ENCODE peak calls at places on chromosomes 12 and 14, in nine cellular contexts. K is HFFc6, C is AG04450, N is neural crest cell, X is Caco-2, S is GM10248, P is mesothelial cell of epicardium, V is GM12865, M is foreskin fibroblast. U is an unnamed sample.

GRCh38 chr12:85424581-85425348 is 144.7 kb downstream of the ALX1 start:
- DNase-seq in V (peak), N (peak), K (no peak), P (no peak), X (peak), C (no peak), M (peak), S (peak), U (no peak)

GRCh38 chr14:20680843-20681347 is 3.5 kb upstream of the RNASE4 start:
- DNase-seq in S (peak), C (no peak), P (no peak), M (no peak), K (no peak), N (no peak), V (no peak), X (no peak), U (no peak)

GRCh38 chr12:89880695-89881350 is 172.2 kb upstream of the ATP2B1 start:
- DNase-seq in K (no peak), N (no peak), P (no peak), S (peak), X (no peak), M (no peak), C (no peak), V (peak), U (no peak)

GRCh38 chr14:41899416-41899815 is 292.7 kb downstream of the LRFN5 start:
- DNase-seq in V (no peak), K (no peak), S (no peak), C (no peak), N (no peak), X (no peak), M (peak), P (no peak), U (no peak)

GRCh38 chr14:77347746-77348145 is 26.9 kb downstream of the GSTZ1 start:
- DNase-seq in V (no peak), M (no peak), X (no peak), N (no peak), K (no peak), S (peak), C (no peak), P (no peak), U (no peak)

GRCh38 chr12:44780221-44780770 is 95.8 kb downstream of the NELL2 start:
- DNase-seq in P (no peak), V (no peak), C (no peak), X (no peak), K (no peak), M (no peak), N (no peak), S (no peak), U (no peak)

GRCh38 chr14:104390221-104390931 is 189.2 kb upstream of the C14orf180 start:
- DNase-seq in P (no peak), K (no peak), M (no peak), V (no peak), X (no peak), S (no peak), C (no peak), N (no peak), U (no peak)

GRCh38 chr14:55356913-55357312 is 54.7 kb downstream of the ATG14 start:
- DNase-seq in M (no peak), V (no peak), S (no peak), N (no peak), X (peak), P (no peak), K (no peak), C (no peak), U (no peak)

GRCh38 chr12:97404549-97404948 is 58.1 kb upstream of the RMST start:
- DNase-seq in P (no peak), S (peak), K (no peak), C (no peak), V (peak), M (no peak), X (peak), N (peak), U (no peak)

GRCh38 chr14:35368993-35369392 is 35.6 kb downstream of the NFKBIA start:
- DNase-seq in S (no peak), K (no peak), N (no peak), C (no peak), P (no peak), M (no peak), V (no peak), X (no peak), U (no peak)

GRCh38 chr12:66036317-66036716 is 94.2 kb downstream of the LLPH start:
- DNase-seq in P (no peak), S (no peak), K (peak), X (no peak), C (peak), V (no peak), N (no peak), M (peak), U (no peak)

GRCh38 chr14:76776306-76777251 is 15.3 kb downstream of the VASH1 start:
- DNase-seq in K (no peak), P (no peak), V (no peak), M (no peak), S (no peak), C (no peak), X (peak), N (peak), U (no peak)

GRCh38 chr12:87813476-87814234 is 215.5 kb downstream of the C12orf50 start:
- DNase-seq in C (peak), P (no peak), X (no peak), M (peak), V (no peak), K (no peak), N (no peak), S (no peak), U (no peak)

GRCh38 chr14:69631509-69631908 is 20.1 kb downstream of the SUSD6 start:
- DNase-seq in P (no peak), K (peak), S (no peak), N (no peak), V (no peak), X (no peak), C (no peak), M (peak), U (no peak)

GRCh38 chr14:72104011-72104613 is 171.9 kb downstream of the RGS6 start:
- DNase-seq in P (no peak), S (peak), K (no peak), V (peak), X (peak), M (no peak), C (no peak), N (peak), U (no peak)

GRCh38 chr12:130768120-130768519 is 52.0 kb upstream of the RIMBP2 start:
- DNase-seq in K (no peak), M (no peak), C (no peak), S (no peak), X (no peak), P (no peak), N (no peak), V (peak), U (no peak)

GRCh38 chr14:24342889-24343288 is 3.1 kb upstream of the RIPK3 start:
- DNase-seq in X (no peak), M (no peak), S (no peak), C (no peak), V (no peak), N (no peak), P (no peak), K (no peak), U (no peak)

GRCh38 chr14:93921001-93921797 is 5.9 kb upstream of the FAM181A start:
- DNase-seq in K (no peak), S (no peak), M (no peak), V (no peak), X (no peak), C (no peak), N (no peak), P (no peak), U (no peak)

GRCh38 chr12:9342614-9343353 is 134.6 kb upstream of the PZP start:
- DNase-seq in N (no peak), X (no peak), P (no peak), K (no peak), S (no peak), C (no peak), M (no peak), V (no peak), U (no peak)

GRCh38 chr12:25694072-25694471 is 141.0 kb upstream of the LMNTD1 start:
- DNase-seq in C (no peak), M (peak), S (no peak), X (no peak), V (no peak), K (peak), N (no peak), P (no peak), U (peak)

GRCh38 chr14:74521756-74522155 is 28.2 kb downstream of the ISCA2 start:
- DNase-seq in C (no peak), N (no peak), X (no peak), P (no peak), K (no peak), M (no peak), V (no peak), S (no peak), U (no peak)

GRCh38 chr12:120709976-120710804 is at the start of gene UNC119B:
- DNase-seq in X (peak), K (peak), C (no peak), N (peak), M (peak), V (peak), S (peak), P (peak), U (no peak)

GRCh38 chr14:59294662-59294992 is 106.2 kb downstream of the DAAM1 start:
- DNase-seq in S (no peak), M (peak), C (no peak), K (no peak), P (no peak), V (no peak), N (no peak), X (no peak), U (no peak)

GRCh38 chr12:107748472-107748871 is 12.5 kb downstream of the PRDM4 start:
- DNase-seq in C (peak), S (no peak), N (no peak), X (no peak), K (peak), V (no peak), P (no peak), M (peak), U (no peak)

GRCh38 chr14:83867871-83868270 is 1662.1 kb upstream of the FLRT2 start:
- DNase-seq in X (no peak), K (no peak), V (no peak), M (peak), C (no peak), N (no peak), P (peak), S (no peak), U (no peak)

GRCh38 chr12:26683443-26683842 is 149.6 kb downstream of the ITPR2 start:
- DNase-seq in S (no peak), M (no peak), X (no peak), P (no peak), C (no peak), N (no peak), K (no peak), V (no peak), U (no peak)

GRCh38 chr12:62600038-62600437 is 133.4 kb downstream of the MON2 start:
- DNase-seq in S (no peak), P (no peak), M (peak), C (no peak), K (peak), V (no peak), X (no peak), N (no peak), U (no peak)

GRCh38 chr14:62179367-62180018 is 417.3 kb downstream of the SNAPC1 start:
- DNase-seq in C (peak), V (peak), M (peak), K (peak), N (peak), P (no peak), S (peak), X (peak), U (no peak)

GRCh38 chr14:69605761-69606160 is 5.6 kb upstream of the SUSD6 start:
- DNase-seq in N (no peak), M (no peak), S (no peak), K (no peak), V (no peak), P (no peak), X (peak), C (no peak), U (no peak)

GRCh38 chr14:101520621-101521305 is 40.5 kb upstream of the DIO3 start:
- DNase-seq in X (no peak), N (no peak), M (peak), P (no peak), V (no peak), S (no peak), C (no peak), K (no peak), U (no peak)

GRCh38 chr12:43795716-43796282 is 10.3 kb downstream of the TWF1 start:
- DNase-seq in N (no peak), M (no peak), C (no peak), V (no peak), S (no peak), P (no peak), K (no peak), X (peak), U (no peak)

GRCh38 chr12:117172168-117172567 is 18.1 kb downstream of the FBXO21 start:
- DNase-seq in N (no peak), C (no peak), S (no peak), P (no peak), M (no peak), V (no peak), X (no peak), K (no peak), U (no peak)

GRCh38 chr12:106062693-106063092 is 76.1 kb downstream of the NUAK1 start:
- DNase-seq in C (no peak), M (no peak), X (no peak), P (no peak), K (no peak), N (no peak), V (no peak), S (no peak), U (no peak)

GRCh38 chr14:68987653-68988036 is 8.5 kb upstream of the ACTN1 start:
- DNase-seq in C (no peak), P (no peak), V (peak), S (no peak), K (no peak), N (no peak), M (no peak), X (peak), U (no peak)

GRCh38 chr12:14892726-14893442 is 7.2 kb upstream of the MGP start:
- DNase-seq in X (peak), S (no peak), M (peak), P (no peak), V (peak), K (peak), C (no peak), N (no peak), U (no peak)
- TF ChIP-seq CTCF in X (peak), S (no peak), M (no peak), P (no peak), V (no peak), K (peak), C (no peak), N (no peak), U (no peak)

DNA sequence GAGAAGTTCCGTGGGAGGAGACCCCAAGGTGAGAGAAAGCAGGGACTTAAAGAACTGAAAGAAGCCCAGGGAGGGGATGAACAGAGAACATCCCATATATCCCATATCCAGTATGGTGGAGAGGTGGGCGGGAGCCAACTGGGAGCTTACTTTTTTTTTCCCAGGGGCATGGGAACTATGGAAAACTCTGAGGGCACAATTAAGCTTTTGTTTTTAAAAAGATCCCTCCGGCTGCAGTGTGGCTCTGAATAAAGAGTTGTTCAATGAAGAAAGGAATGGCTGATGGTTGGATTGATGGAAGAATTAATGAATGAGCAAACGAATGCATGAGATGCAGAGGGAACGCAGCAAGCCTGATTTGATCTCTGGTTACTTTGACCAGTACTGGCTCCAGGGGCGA is 12.6 kb downstream of the NTF3 start:
- DNase-seq in X (no peak), S (no peak), V (no peak), N (no peak), P (no peak), K (no peak), M (no peak), C (no peak), U (no peak)
- TF ChIP-seq CTCF in X (no peak), S (no peak), V (no peak), N (no peak), P (no peak), K (no peak), M (no peak), C (no peak), U (no peak)

GRCh38 chr12:112331891-112332290 is 50.3 kb downstream of the HECTD4 start:
- DNase-seq in N (no peak), S (no peak), V (no peak), C (no peak), M (no peak), P (no peak), X (no peak), K (no peak), U (no peak)
- TF ChIP-seq CTCF in N (no peak), S (no peak), V (no peak), C (no peak), M (no peak), P (no peak), X (no peak), K (no peak), U (no peak)

GRCh38 chr14:61076531-61076930 is 95.5 kb downstream of the SLC38A6 start:
- DNase-seq in X (no peak), C (no peak), N (no peak), S (no peak), P (no peak), M (peak), K (no peak), V (no peak), U (no peak)
- TF ChIP-seq CTCF in X (no peak), C (no peak), N (no peak), S (no peak), P (no peak), M (no peak), K (no peak), V (no peak), U (no peak)

DNA sequence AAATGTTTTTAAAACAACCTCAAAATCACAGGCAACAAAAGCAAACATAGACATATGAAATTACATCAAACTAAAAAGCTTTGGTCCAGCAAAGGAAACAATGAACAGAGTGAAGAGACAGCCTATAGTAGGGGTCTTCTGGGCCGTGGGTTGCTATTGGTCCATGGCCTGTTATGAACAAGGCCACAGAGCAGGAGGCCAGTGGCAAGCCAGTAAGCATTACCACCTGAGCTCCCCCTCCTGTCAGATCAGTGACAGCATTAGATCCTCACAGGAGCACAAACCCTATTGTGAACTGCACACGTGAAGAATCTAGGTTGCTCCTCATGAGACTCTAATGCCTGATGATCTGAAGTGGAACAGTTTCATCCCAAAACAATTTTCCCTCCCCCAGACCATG is 174.0 kb downstream of the DIO2 start:
- DNase-seq in N (no peak), C (no peak), P (no peak), S (no peak), M (no peak), X (peak), K (no peak), V (no peak), U (no peak)
- TF ChIP-seq CTCF in N (no peak), C (no peak), P (no peak), S (no peak), M (no peak), X (no peak), K (no peak), V (no peak), U (no peak)

U was measured in omental fat pad.